ENCODE peak calls at places on chromosome 1, in six cellular contexts. L is psoas muscle, C is PC-9, N is OCI-LY7, Z is IMR-90, R is substantia nigra. I is an unnamed sample.

GRCh38 chr1:23273450-23274133 is 56.3 kb upstream of the HTR1D start:
- DNase-seq in C (peak; percentile 46), L (no peak), Z (peak; percentile 95), R (no peak), N (no peak), I (no peak)

GRCh38 chr1:154958681-154959447 is 2.7 kb downstream of the PYGO2 start:
- DNase-seq in C (no peak), L (peak; percentile 15), N (no peak), R (no peak), Z (no peak), I (no peak)

GRCh38 chr1:228271701-228272251 is 63.9 kb downstream of the OBSCN start:
- DNase-seq in L (peak; percentile 21), C (no peak), Z (no peak), N (no peak), R (no peak), I (peak; percentile 35)

GRCh38 chr1:107378602-107379265 is 237.9 kb downstream of the NTNG1 start:
- DNase-seq in Z (no peak), L (no peak), R (no peak), C (no peak), N (no peak), I (no peak)

GRCh38 chr1:228463559-228464455 is 23.4 kb upstream of the RNF187 start:
- DNase-seq in N (peak; percentile 95), L (peak; percentile 23), C (peak; percentile 48), Z (peak; percentile 4), R (no peak), I (no peak)

GRCh38 chr1:30881266-30882181 is 27.0 kb downstream of the SDC3 start:
- DNase-seq in N (peak; percentile 68), C (no peak), L (no peak), Z (no peak), R (no peak), I (no peak)

GRCh38 chr1:66761273-66761672 is 9.0 kb downstream of the DYNLT5 start:
- DNase-seq in C (no peak), N (no peak), R (no peak), Z (peak; percentile 23), L (no peak), I (no peak)

GRCh38 chr1:219374636-219375035 is 201.0 kb downstream of the LYPLAL1 start:
- DNase-seq in N (no peak), L (no peak), R (no peak), Z (peak; percentile 39), C (no peak), I (no peak)

GRCh38 chr1:209767105-209767504 is 11.3 kb downstream of the TRAF3IP3 start:
- DNase-seq in Z (no peak), R (no peak), N (no peak), L (no peak), C (no peak), I (no peak)

GRCh38 chr1:78304766-78305165 is 186.0 kb upstream of the PTGFR start:
- DNase-seq in N (no peak), L (no peak), Z (no peak), C (no peak), R (no peak), I (no peak)

GRCh38 chr1:26799479-26800133 is 11.9 kb downstream of the PIGV start:
- DNase-seq in L (peak; percentile 66), C (peak; percentile 59), R (peak; percentile 81), Z (peak; percentile 81), N (no peak), I (peak; percentile 61)

GRCh38 chr1:76115186-76115585 is 40.6 kb downstream of the ST6GALNAC3 start:
- DNase-seq in N (no peak), Z (no peak), L (no peak), R (no peak), C (no peak), I (no peak)

DNA sequence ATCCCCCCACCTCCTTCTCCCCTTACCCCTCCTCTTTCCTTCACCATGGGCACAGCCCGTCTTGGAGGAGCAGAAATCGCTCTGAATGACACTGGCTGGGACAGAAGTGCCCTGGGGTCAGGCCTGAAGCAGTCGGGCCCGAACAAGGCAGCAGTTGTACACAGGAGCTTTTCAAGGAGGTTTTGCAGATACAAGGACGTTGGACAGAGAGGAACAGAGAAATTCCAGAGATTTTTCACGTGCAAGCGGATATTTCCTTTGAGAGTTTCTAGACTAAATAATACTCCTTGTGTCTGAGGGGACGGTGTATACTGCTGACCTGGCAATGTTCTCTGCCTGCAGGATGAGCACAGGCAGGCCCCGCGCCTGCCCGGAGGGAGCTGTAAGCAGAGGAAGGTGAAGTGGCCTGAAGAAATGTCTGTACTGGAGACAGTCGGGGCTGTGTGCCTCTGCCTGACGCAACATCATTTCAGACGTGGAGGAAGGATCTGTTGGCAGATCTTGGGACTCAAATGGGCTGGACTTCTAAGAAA is 95.3 kb upstream of the SLC25A33 start:
- DNase-seq in R (no peak), C (no peak), L (peak; percentile 48), N (no peak), Z (peak; percentile 76), I (no peak)
- H3K27ac ChIP-seq in R (peak overlapping the region; percentile 55), C (no peak overlapping the region), L (peak overlapping the region; percentile 80), N (no peak overlapping the region), Z (peak overlapping the region; percentile 87), I (no peak overlapping the region)

GRCh38 chr1:53449026-53449425 is 10.2 kb upstream of the DMRTB1 start:
- DNase-seq in R (no peak), N (no peak), L (no peak), Z (peak; percentile 88), C (no peak), I (no peak)
- H3K27ac ChIP-seq in R (no peak overlapping the region), N (no peak overlapping the region), L (no peak overlapping the region), Z (peak overlapping the region; percentile 55), C (no peak overlapping the region), I (no peak overlapping the region)

GRCh38 chr1:47469405-47469759 is 31.5 kb downstream of the FOXD2 start:
- DNase-seq in L (no peak), N (no peak), R (no peak), C (no peak), Z (no peak), I (no peak)
- H3K27ac ChIP-seq in L (no peak overlapping the region), N (no peak overlapping the region), R (no peak overlapping the region), C (no peak overlapping the region), Z (no peak overlapping the region), I (no peak overlapping the region)

GRCh38 chr1:40421348-40421693 is 29.0 kb upstream of the ZFP69B start:
- DNase-seq in C (no peak), R (peak; percentile 44), Z (no peak), L (no peak), N (no peak), I (no peak)
- H3K27ac ChIP-seq in C (no peak overlapping the region), R (peak overlapping the region; percentile 68), Z (no peak overlapping the region), L (no peak overlapping the region), N (no peak overlapping the region), I (peak overlapping the region; percentile 51)

DNA sequence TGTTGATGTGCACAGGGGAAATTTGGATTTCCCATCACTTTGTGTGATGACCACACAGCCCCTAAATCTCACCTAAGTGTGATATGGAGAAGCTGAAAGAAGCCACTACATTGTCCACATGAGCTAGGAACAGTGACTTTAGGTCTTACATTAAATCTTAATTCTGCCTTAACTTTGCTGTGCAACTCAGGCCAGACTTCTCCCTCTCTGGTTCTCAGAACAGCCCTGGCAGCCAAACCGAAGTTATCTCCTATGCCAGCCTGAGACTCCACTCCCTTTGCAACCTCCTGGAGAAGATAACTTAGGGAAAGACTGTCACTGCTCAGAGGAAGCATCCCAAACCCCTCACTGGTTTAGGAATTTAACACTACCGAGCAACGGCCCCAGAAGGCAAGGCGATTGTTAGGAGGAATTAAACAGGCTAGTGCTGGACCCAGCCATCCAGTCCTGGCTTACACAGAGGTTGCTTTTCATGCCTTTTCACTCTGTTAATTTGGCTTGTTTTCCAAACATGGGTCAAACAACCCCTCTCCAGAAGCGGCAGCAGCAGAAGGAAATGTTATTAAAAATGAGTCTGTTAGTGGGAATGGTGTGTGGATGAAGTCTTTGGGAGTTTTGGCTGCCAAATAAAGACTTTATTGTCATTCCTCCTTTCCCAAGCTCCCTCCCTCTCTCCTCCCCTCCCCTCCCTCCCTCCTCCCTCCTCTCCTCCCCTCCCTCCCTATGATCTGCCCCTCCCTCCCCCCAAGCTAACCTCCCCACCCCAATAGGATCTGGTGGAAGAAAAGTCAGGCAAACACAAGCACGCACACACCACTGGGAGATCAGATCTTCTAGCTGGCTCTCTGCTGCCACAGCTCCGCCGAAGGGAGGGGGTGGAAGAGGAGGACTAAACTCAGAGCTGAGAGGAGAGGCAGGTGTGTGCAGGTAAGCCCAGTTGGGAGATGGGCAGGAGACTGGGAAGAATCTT is at the start of gene PRELP:
- DNase-seq in L (peak; percentile 43), Z (peak; percentile 16), N (no peak), R (no peak), C (peak; percentile 29), I (no peak)
- H3K27ac ChIP-seq in L (peak within 1 kb of the TSS; percentile 36), Z (no peak within 1 kb of the TSS), N (no peak within 1 kb of the TSS), R (peak within 1 kb of the TSS; percentile 31), C (no peak within 1 kb of the TSS), I (peak within 1 kb of the TSS; percentile 78)